ENCODE peak calls at places on chromosomes 2 and 18, in ten cellular contexts. N, R, A, F, O, J, D, L, T and E are unnamed samples.

GRCh38 chr2:111685342-111685741 is 198.7 kb downstream of the ANAPC1 start:
- DNase-seq in L (no peak), D (no peak), N (no peak), F (no peak), A (no peak), J (no peak), T (no peak), O (peak; percentile 22), R (no peak), E (no peak)

GRCh38 chr2:10004836-10005235 is 38.5 kb upstream of the KLF11 start:
- DNase-seq in F (no peak), T (no peak), L (no peak), J (peak; percentile 40), D (no peak), A (no peak), N (no peak), O (no peak), R (no peak), E (no peak)

GRCh38 chr2:10286216-10287037 is 16.3 kb upstream of the HPCAL1 start:
- DNase-seq in N (peak; percentile 93), D (no peak), J (no peak), L (no peak), T (peak; percentile 73), R (no peak), O (no peak), F (no peak), A (no peak), E (peak; percentile 13)

GRCh38 chr18:61159246-61159645 is 174.0 kb upstream of the CDH20 start:
- DNase-seq in O (no peak), L (no peak), R (no peak), J (no peak), T (no peak), A (no peak), D (no peak), N (no peak), F (no peak), E (no peak)

GRCh38 chr2:63661076-63661475 is 72.3 kb downstream of the MDH1 start:
- DNase-seq in T (no peak), D (no peak), N (no peak), A (no peak), O (no peak), L (peak; percentile 50), R (no peak), J (no peak), F (no peak), E (no peak)

GRCh38 chr2:216317831-216318230 is 54.5 kb downstream of the MARCHF4 start:
- DNase-seq in J (no peak), A (no peak), D (no peak), F (no peak), T (no peak), L (no peak), N (no peak), R (no peak), O (no peak), E (no peak)

GRCh38 chr2:40440835-40441234 is 11.1 kb downstream of the SLC8A1 start:
- DNase-seq in A (no peak), N (no peak), T (no peak), O (no peak), F (no peak), J (no peak), R (no peak), L (no peak), D (no peak), E (no peak)

GRCh38 chr2:129915303-129915840 is 64.1 kb upstream of the RAB6C start:
- DNase-seq in O (no peak), F (no peak), L (no peak), J (no peak), N (no peak), R (no peak), D (no peak), A (no peak), T (no peak), E (no peak)

GRCh38 chr2:203344667-203345066 is 16.5 kb downstream of the ABI2 start:
- DNase-seq in O (no peak), T (no peak), L (no peak), R (no peak), F (no peak), J (no peak), N (no peak), A (no peak), D (no peak), E (no peak)

GRCh38 chr2:98571121-98571701 is 37.1 kb downstream of the COA5 start:
- DNase-seq in J (no peak), R (no peak), N (no peak), O (no peak), A (no peak), L (no peak), T (no peak), D (no peak), F (no peak), E (no peak)

GRCh38 chr18:75016025-75016717 is 192.8 kb downstream of the PTGR3 start:
- DNase-seq in L (no peak), O (no peak), N (no peak), J (no peak), A (no peak), T (no peak), D (no peak), F (no peak), R (no peak), E (no peak)

GRCh38 chr18:36899289-36899688 is 70.4 kb downstream of the KIAA1328 start:
- DNase-seq in A (no peak), O (no peak), J (no peak), R (peak; percentile 79), D (no peak), T (no peak), L (no peak), F (no peak), N (no peak), E (no peak)

GRCh38 chr2:84238907-84239306 is 220.2 kb downstream of the SUCLG1 start:
- DNase-seq in R (no peak), O (no peak), F (no peak), L (no peak), J (no peak), N (no peak), T (no peak), D (no peak), A (no peak), E (no peak)

GRCh38 chr2:207257291-207258190 is 91.8 kb upstream of the KLF7 start:
- DNase-seq in T (no peak), A (no peak), R (no peak), O (no peak), L (no peak), F (no peak), D (no peak), J (no peak), N (no peak), E (no peak)

GRCh38 chr18:64330976-64331375 is 182.1 kb upstream of the LINC00305 start:
- DNase-seq in L (no peak), D (no peak), R (no peak), A (no peak), F (no peak), J (no peak), T (no peak), O (no peak), N (no peak), E (no peak)

GRCh38 chr2:118521272-118521671 is 326.2 kb downstream of the EN1 start:
- DNase-seq in L (no peak), N (no peak), J (no peak), O (no peak), A (no peak), D (no peak), R (no peak), T (no peak), F (no peak), E (no peak)

GRCh38 chr2:85741811-85742507 is 11.8 kb upstream of the ATOH8 start:
- DNase-seq in D (no peak), O (peak; percentile 83), A (peak; percentile 91), L (peak; percentile 87), J (peak; percentile 91), F (peak; percentile 90), R (no peak), T (no peak), N (peak; percentile 77), E (peak; percentile 51)

GRCh38 chr2:54602736-54603322 is 120.6 kb upstream of the EML6 start:
- DNase-seq in F (no peak), A (no peak), R (no peak), L (no peak), T (no peak), D (no peak), N (no peak), O (no peak), J (no peak), E (no peak)
- H3K36me3 ChIP-seq in F (peaks cover 8% of the 10 kb centered on the region), A (no peaks in the 10 kb centered on the region), R (peaks cover 4% of the 10 kb centered on the region), L (no peaks in the 10 kb centered on the region), T (peaks cover 8% of the 10 kb centered on the region), D (peaks cover 2% of the 10 kb centered on the region), N (peaks cover 22% of the 10 kb centered on the region), O (no peaks in the 10 kb centered on the region), J (no peaks in the 10 kb centered on the region), E (no peaks in the 10 kb centered on the region)

DNA sequence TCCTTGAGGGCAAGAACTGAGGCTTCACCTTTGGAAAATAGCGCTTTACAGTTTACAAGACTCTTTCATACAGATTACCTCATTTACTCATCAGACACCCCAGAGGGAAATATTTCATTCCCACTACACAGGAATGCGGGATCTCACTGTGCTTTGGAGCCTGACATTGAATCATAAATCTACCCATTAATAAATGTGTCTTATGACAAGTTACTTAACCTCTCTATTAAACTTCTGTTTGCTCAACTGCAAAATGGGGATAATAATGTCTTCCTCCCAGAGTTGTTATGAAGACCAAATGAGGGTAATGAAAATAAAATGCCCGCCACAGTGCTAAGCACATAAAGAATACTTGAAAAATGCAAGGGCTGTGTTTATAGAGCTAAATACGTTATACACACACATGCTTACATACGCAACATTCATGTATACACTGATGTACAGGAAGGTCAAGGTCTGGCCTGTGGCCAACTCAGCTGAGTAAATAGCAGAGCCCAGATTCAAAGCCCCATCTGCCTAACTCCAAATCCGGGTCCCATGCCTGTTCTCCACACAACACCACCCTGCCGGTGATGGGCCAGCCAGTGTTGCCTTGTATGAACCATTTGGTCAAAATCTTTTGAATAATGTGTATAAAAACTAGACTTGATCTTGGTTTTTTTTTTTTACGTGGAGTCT is 77.8 kb upstream of the STPG4 start:
- DNase-seq in R (no peak), D (no peak), A (no peak), O (no peak), J (no peak), T (no peak), L (peak; percentile 59), F (no peak), N (no peak), E (no peak)
- TF ChIP-seq POLR2AphosphoS5 in R (no peak), D (no peak), A (no peak), O (peak; percentile 48), J (no peak), T (no peak), L (no peak), F (peak; percentile 47), N (no peak), E (no peak)

GRCh38 chr18:58895385-58895784 is 30.7 kb downstream of the ZNF532 start:
- DNase-seq in L (no peak), J (no peak), F (no peak), T (no peak), O (no peak), A (no peak), R (no peak), D (no peak), N (no peak), E (no peak)
- H3K36me3 ChIP-seq in L (peaks cover 4% of the 10 kb centered on the region), J (peaks cover 12% of the 10 kb centered on the region), F (no peaks in the 10 kb centered on the region), T (no peaks in the 10 kb centered on the region), O (no peaks in the 10 kb centered on the region), A (no peaks in the 10 kb centered on the region), R (peaks cover 16% of the 10 kb centered on the region), D (no peaks in the 10 kb centered on the region), N (peaks cover 5% of the 10 kb centered on the region), E (no peaks in the 10 kb centered on the region)

DNA sequence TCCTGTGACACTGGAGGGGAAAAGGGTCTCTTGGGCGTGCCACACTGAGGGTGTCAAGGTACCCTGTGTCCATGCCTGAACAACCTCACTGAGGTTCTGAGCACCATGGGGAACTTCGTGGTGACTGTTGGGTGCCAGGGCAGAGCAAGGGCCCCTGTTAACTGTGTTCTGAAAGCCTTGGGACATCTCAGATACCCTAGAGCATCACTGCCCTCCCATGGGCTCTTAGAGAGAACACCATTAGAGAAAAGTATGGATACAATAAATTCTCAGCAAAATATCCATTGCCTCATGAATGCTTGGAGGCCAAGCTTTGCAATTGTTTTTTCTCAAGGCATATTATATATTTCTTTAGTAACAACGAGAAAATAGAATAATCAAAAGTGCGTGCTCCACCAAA is 488.5 kb upstream of the NRP2 start:
- DNase-seq in N (no peak), F (no peak), J (no peak), D (no peak), R (peak; percentile 20), A (no peak), O (no peak), T (no peak), L (no peak), E (no peak)
- TF ChIP-seq POLR2AphosphoS5 in N (no peak), F (no peak), J (no peak), D (no peak), R (no peak), A (no peak), O (no peak), T (no peak), L (no peak), E (no peak)